ENCODE peak calls at places on chromosomes 13 and 19, in ten cellular contexts. V, W, U, E, I, R, T, L, A and N are unnamed samples.
A peak's percentile ranks its signal among the peaks of the same experiment; 100 is the strongest.

GRCh38 chr19:5128932-5129389 is 160.0 kb downstream of the KDM4B start:
- DNase-seq in V (no peak), W (no peak), U (no peak), E (no peak), I (no peak), R (peak; percentile 73), T (no peak), L (no peak), A (no peak), N (peak; percentile 79)

GRCh38 chr13:39684531-39685137 is 29.2 kb downstream of the COG6 start:
- DNase-seq in V (no peak), W (no peak), U (no peak), E (peak; percentile 19), I (peak; percentile 3), R (peak; percentile 70), T (no peak), L (peak; percentile 38), A (peak; percentile 73), N (peak; percentile 48)

GRCh38 chr13:93603043-93603442 is 376.4 kb downstream of the GPC6 start:
- DNase-seq in V (no peak), W (peak; percentile 4), U (no peak), E (no peak), I (no peak), R (peak; percentile 87), T (no peak), L (no peak), A (no peak), N (no peak)

GRCh38 chr13:35530147-35530546 is 53.7 kb upstream of the MAB21L1 start:
- DNase-seq in V (no peak), W (no peak), U (peak; percentile 31), E (no peak), I (no peak), R (no peak), T (no peak), L (no peak), A (no peak), N (no peak)

GRCh38 chr13:52414963-52415362 is 9.0 kb upstream of the THSD1 start:
- DNase-seq in V (no peak), W (peak; percentile 64), U (no peak), E (no peak), I (no peak), R (peak; percentile 52), T (no peak), L (no peak), A (no peak), N (no peak)

GRCh38 chr19:45195764-45196163 is 17.2 kb downstream of the BLOC1S3 start:
- DNase-seq in V (no peak), W (no peak), U (no peak), E (no peak), I (no peak), R (no peak), T (no peak), L (no peak), A (no peak), N (no peak)

GRCh38 chr13:112132142-112132541 is 65.2 kb downstream of the SOX1 start:
- DNase-seq in V (no peak), W (no peak), U (no peak), E (no peak), I (no peak), R (no peak), T (no peak), L (no peak), A (no peak), N (no peak)

GRCh38 chr19:6241680-6242079 is 38.1 kb downstream of the MLLT1 start:
- DNase-seq in V (no peak), W (no peak), U (peak; percentile 71), E (peak; percentile 8), I (no peak), R (no peak), T (peak; percentile 70), L (no peak), A (peak; percentile 96), N (peak; percentile 70)

GRCh38 chr19:40270362-40271089 is 14.6 kb downstream of the AKT2 start:
- DNase-seq in V (no peak), W (no peak), U (peak; percentile 88), E (no peak), I (no peak), R (no peak), T (no peak), L (no peak), A (no peak), N (peak; percentile 96)

GRCh38 chr13:43316997-43317396 is 293.6 kb downstream of the DNAJC15 start:
- DNase-seq in V (no peak), W (no peak), U (no peak), E (peak; percentile 45), I (no peak), R (peak; percentile 78), T (no peak), L (no peak), A (peak; percentile 81), N (no peak)

GRCh38 chr13:28535734-28536133 is 40.8 kb upstream of the FLT1 start:
- DNase-seq in V (no peak), W (no peak), U (no peak), E (no peak), I (no peak), R (no peak), T (no peak), L (no peak), A (no peak), N (no peak)